ENCODE peak calls at places on chromosomes 4 and X, in seven cellular contexts. S, D, U, I, V, W and A are unnamed samples.
A peak's percentile ranks its signal among the peaks of the same experiment; 100 is the strongest.

GRCh38 chrX:108131471-108131870 is 39.9 kb downstream of the ATG4A start:
- DNase-seq in S (no peak), D (no peak), U (peak; percentile 78), I (no peak), V (no peak), W (peak; percentile 58), A (no peak)

GRCh38 chr4:48504352-48504751 is 14.3 kb downstream of the ZAR1 start:
- DNase-seq in S (no peak), D (no peak), U (no peak), I (no peak), V (no peak), W (no peak), A (no peak)

GRCh38 chrX:39957816-39958561 is 139.8 kb downstream of the BCOR start:
- DNase-seq in S (no peak), D (peak; percentile 29), U (peak; percentile 26), I (no peak), V (no peak), W (peak; percentile 38), A (no peak)

GRCh38 chrX:11724122-11725017 is 33.7 kb upstream of the MSL3 start:
- DNase-seq in S (no peak), D (peak; percentile 57), U (peak; percentile 58), I (peak; percentile 58), V (peak; percentile 17), W (peak; percentile 56), A (peak; percentile 53)

GRCh38 chr4:81572398-81572797 is 100.7 kb upstream of the RASGEF1B start:
- DNase-seq in S (no peak), D (no peak), U (no peak), I (no peak), V (no peak), W (no peak), A (no peak)

GRCh38 chrX:50812995-50813842 is 775 bp downstream of the SHROOM4 start:
- DNase-seq in S (no peak), D (peak; percentile 38), U (peak; percentile 61), I (peak; percentile 63), V (peak; percentile 6), W (peak; percentile 58), A (peak; percentile 8)

GRCh38 chr4:68074397-68074796 is 55.3 kb downstream of the TMPRSS11F start:
- DNase-seq in S (no peak), D (peak; percentile 20), U (peak; percentile 10), I (no peak), V (peak; percentile 14), W (no peak), A (no peak)

GRCh38 chr4:108045687-108046024 is 56.0 kb downstream of the HADH start:
- DNase-seq in S (no peak), D (peak; percentile 70), U (peak; percentile 19), I (no peak), V (no peak), W (peak; percentile 37), A (no peak)

GRCh38 chrX:140091276-140091886 is 126.1 kb upstream of the CXorf66 start:
- DNase-seq in S (no peak), D (no peak), U (peak; percentile 0), I (no peak), V (no peak), W (no peak), A (no peak)

GRCh38 chrX:14409341-14409740 is 120.0 kb upstream of the GLRA2 start:
- DNase-seq in S (no peak), D (peak; percentile 79), U (peak; percentile 2), I (peak; percentile 2), V (no peak), W (no peak), A (no peak)

GRCh38 chrX:107429090-107429489 is 20.4 kb upstream of the FRMPD3 start:
- DNase-seq in S (no peak), D (peak; percentile 48), U (peak; percentile 42), I (peak; percentile 38), V (peak; percentile 43), W (peak; percentile 30), A (peak; percentile 47)

GRCh38 chr4:184384056-184384809 is 90.1 kb downstream of the IRF2 start:
- DNase-seq in S (peak; percentile 92), D (peak; percentile 93), U (peak; percentile 97), I (peak; percentile 99), V (peak; percentile 70), W (peak; percentile 97), A (peak; percentile 95)

GRCh38 chr4:16745009-16745408 is 153.4 kb downstream of the LDB2 start:
- DNase-seq in S (no peak), D (peak; percentile 90), U (peak; percentile 73), I (peak; percentile 87), V (no peak), W (peak; percentile 78), A (no peak)

GRCh38 chrX:130654409-130654970 is 248.5 kb downstream of the ENOX2 start:
- DNase-seq in S (no peak), D (peak; percentile 16), U (peak; percentile 6), I (peak; percentile 16), V (no peak), W (peak; percentile 6), A (no peak)

GRCh38 chr4:110631582-110632505 is 9.0 kb upstream of the PITX2 start:
- DNase-seq in S (no peak), D (peak; percentile 90), U (peak; percentile 85), I (peak; percentile 72), V (peak; percentile 71), W (peak; percentile 85), A (peak; percentile 75)

GRCh38 chr4:119118397-119118796 is 17.2 kb upstream of the MYOZ2 start:
- DNase-seq in S (no peak), D (peak; percentile 90), U (peak; percentile 46), I (peak; percentile 63), V (no peak), W (no peak), A (no peak)

GRCh38 chr4:24488399-24489164 is 95.8 kb downstream of the DHX15 start:
- DNase-seq in S (peak; percentile 5), D (peak; percentile 69), U (peak; percentile 79), I (peak; percentile 80), V (peak; percentile 74), W (peak; percentile 75), A (peak; percentile 70)

GRCh38 chr4:26074672-26075071 is 160.7 kb downstream of the SMIM20 start:
- DNase-seq in S (peak; percentile 68), D (no peak), U (no peak), I (no peak), V (peak; percentile 90), W (no peak), A (peak; percentile 76)

GRCh38 chrX:13180807-13181206 is 136.4 kb upstream of the FAM9C start:
- DNase-seq in S (no peak), D (peak; percentile 85), U (peak; percentile 82), I (peak; percentile 42), V (peak; percentile 55), W (peak; percentile 76), A (no peak)

GRCh38 chr4:40607224-40607623 is 22.4 kb downstream of the RBM47 start:
- DNase-seq in S (no peak), D (peak; percentile 66), U (peak; percentile 49), I (no peak), V (no peak), W (peak; percentile 60), A (no peak)

GRCh38 chrX:96909291-96909690 is 25.6 kb downstream of the RPA4 start:
- DNase-seq in S (no peak), D (peak; percentile 67), U (peak; percentile 22), I (no peak), V (no peak), W (peak; percentile 7), A (no peak)

DNA sequence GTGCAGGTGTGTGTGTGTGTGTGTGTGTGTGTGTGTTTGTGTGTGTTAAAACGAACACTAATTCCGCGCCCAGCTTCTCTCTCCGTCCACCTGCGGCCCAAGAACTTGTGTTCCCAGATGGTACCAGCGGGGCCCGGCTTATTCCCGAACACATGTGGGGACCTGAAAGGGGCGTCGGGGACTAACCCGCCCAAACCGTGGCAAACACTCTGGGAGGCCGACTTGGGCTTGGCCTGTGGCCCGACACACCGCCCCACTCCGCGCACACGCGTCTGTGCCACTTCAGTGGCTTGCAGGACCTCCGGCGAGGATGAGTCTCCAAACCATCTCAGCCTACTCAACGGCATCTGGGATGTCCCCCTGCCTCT is 870 bp upstream of the HHIP start:
- DNase-seq in S (no peak), D (no peak), U (peak; percentile 47), I (peak; percentile 19), V (no peak), W (peak; percentile 31), A (no peak)
- H3K4me3 ChIP-seq in S (no peak overlapping the region), D (peak overlapping the region; percentile 30), U (peak overlapping the region; percentile 89), I (peak overlapping the region; percentile 70), V (no peak overlapping the region), W (peak overlapping the region; percentile 74), A (no peak overlapping the region)

GRCh38 chrX:16665089-16665488 is 15.1 kb downstream of the S100G start:
- DNase-seq in S (no peak), D (peak; percentile 80), U (peak; percentile 67), I (peak; percentile 75), V (no peak), W (peak; percentile 48), A (no peak)

GRCh38 chrX:16666541-16666940 is 16.6 kb downstream of the S100G start:
- DNase-seq in S (no peak), D (peak; percentile 33), U (no peak), I (peak; percentile 35), V (no peak), W (no peak), A (no peak)

DNA sequence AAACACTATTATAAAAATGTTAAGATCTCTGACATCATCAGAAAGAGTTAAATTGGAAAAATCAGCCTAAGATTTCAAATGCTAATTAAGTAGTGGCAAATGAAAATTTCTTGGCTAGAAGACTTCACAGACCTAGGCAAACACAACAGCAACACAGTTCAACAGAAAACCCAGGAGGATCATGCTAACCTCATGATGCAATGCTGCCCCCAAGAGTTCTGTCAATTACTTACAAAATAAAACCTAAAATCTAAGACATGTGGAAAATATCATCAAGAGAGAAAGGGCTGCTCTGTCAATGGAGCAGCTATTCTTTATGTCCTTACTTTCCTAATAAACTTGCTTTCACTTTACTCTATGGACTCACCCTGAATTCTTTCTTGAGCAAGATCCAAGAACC is 21.0 kb downstream of the S100G start:
- DNase-seq in S (no peak), D (peak; percentile 74), U (peak; percentile 76), I (peak; percentile 77), V (peak; percentile 61), W (peak; percentile 75), A (peak; percentile 18)
- TF ChIP-seq CTCF in S (peak; percentile 45), D (peak; percentile 44), U (peak; percentile 27), I (peak; percentile 39), V (peak; percentile 17), W (peak; percentile 10), A (no peak)

DNA sequence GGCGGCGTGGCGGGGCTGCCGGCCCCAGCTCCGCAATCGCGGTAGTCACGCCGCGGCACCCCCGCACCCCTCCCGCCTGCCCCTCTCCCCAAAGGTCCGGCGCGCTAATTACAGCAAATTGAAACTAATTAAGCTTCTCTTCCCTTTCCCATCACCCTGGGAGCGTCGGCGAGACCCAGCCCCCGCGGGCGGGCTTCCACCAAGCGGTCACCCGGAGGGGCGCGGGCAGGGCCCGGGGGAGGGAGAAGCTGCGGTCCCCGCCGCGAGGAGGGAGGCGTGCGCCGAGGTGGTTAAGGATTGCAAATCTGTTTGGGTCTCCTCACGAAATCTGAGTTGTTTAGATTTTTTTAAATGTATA is 13.1 kb downstream of the ARX start:
- DNase-seq in S (no peak), D (no peak), U (no peak), I (no peak), V (no peak), W (no peak), A (no peak)
- H3K4me3 ChIP-seq in S (no peak overlapping the region), D (no peak overlapping the region), U (peak overlapping the region; percentile 17), I (peak overlapping the region; percentile 31), V (no peak overlapping the region), W (no peak overlapping the region), A (peak overlapping the region; percentile 40)

DNA sequence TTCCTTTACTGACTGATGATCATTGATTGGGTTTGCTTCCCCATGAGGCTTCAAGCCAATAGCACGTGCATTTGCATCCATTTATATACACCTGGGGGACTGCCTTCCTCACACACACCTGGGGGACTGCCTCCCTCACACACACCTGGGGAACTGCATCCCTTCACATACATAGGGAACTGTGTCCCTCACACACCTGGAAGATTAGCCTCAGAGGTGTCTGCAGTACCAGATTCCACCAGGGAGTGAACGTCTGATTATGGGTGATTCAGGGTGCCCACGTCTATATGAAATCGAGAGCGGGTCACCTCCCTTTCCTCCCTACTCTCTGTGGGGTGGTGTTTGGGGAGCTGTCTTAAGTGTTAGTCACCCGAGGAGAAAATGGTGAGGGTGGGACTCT is 16.9 kb downstream of the CD99 start:
- DNase-seq in S (no peak), D (peak; percentile 28), U (no peak), I (no peak), V (peak; percentile 21), W (no peak), A (no peak)
- TF ChIP-seq CTCF in S (no peak), D (no peak), U (no peak), I (peak; percentile 20), V (no peak), W (peak; percentile 19), A (no peak)